ENCODE peak calls at places on chromosomes 7 and 10, in nine cellular contexts. One of them, this sample, is unnamed.

GRCh38 chr7:73451780-73452398 is 18.3 kb downstream of the FZD9 start:
- DNase-seq in COR-L47: peak
- DNase-seq in choroid plexus epithelial cell: peak
- DNase-seq in smooth muscle cell of the brain vasculature: no peak
- DNase-seq in NCI-H1092: peak
- DNase-seq in caudate nucleus: no peak
- DNase-seq in GM04503: no peak
- DNase-seq in left lung: no peak
- DNase-seq in HT1080: peak
- DNase-seq in this sample: peak

GRCh38 chr7:112986256-112987031 is 100.2 kb downstream of the GPR85 start:
- DNase-seq in NCI-H1092: no peak
- DNase-seq in HT1080: peak
- DNase-seq in COR-L47: no peak
- DNase-seq in GM04503: peak
- DNase-seq in left lung: no peak
- DNase-seq in smooth muscle cell of the brain vasculature: no peak
- DNase-seq in caudate nucleus: no peak
- DNase-seq in choroid plexus epithelial cell: peak
- DNase-seq in this sample: no peak

GRCh38 chr10:96387601-96388000 is 28.8 kb upstream of the OPALIN start:
- DNase-seq in GM04503: peak
- DNase-seq in COR-L47: no peak
- DNase-seq in HT1080: no peak
- DNase-seq in caudate nucleus: no peak
- DNase-seq in left lung: no peak
- DNase-seq in smooth muscle cell of the brain vasculature: no peak
- DNase-seq in choroid plexus epithelial cell: no peak
- DNase-seq in NCI-H1092: no peak
- DNase-seq in this sample: no peak

GRCh38 chr10:94116848-94117247 is 123.1 kb downstream of the PLCE1 start:
- DNase-seq in choroid plexus epithelial cell: no peak
- DNase-seq in smooth muscle cell of the brain vasculature: no peak
- DNase-seq in COR-L47: no peak
- DNase-seq in left lung: no peak
- DNase-seq in GM04503: no peak
- DNase-seq in NCI-H1092: no peak
- DNase-seq in caudate nucleus: no peak
- DNase-seq in HT1080: no peak
- DNase-seq in this sample: no peak

GRCh38 chr7:29265208-29265923 is 70.8 kb downstream of the CHN2 start:
- DNase-seq in left lung: no peak
- DNase-seq in COR-L47: no peak
- DNase-seq in NCI-H1092: no peak
- DNase-seq in HT1080: peak
- DNase-seq in GM04503: no peak
- DNase-seq in caudate nucleus: no peak
- DNase-seq in smooth muscle cell of the brain vasculature: no peak
- DNase-seq in choroid plexus epithelial cell: peak
- DNase-seq in this sample: no peak

GRCh38 chr7:124460555-124460954 is 305.0 kb downstream of the GPR37 start:
- DNase-seq in choroid plexus epithelial cell: no peak
- DNase-seq in NCI-H1092: no peak
- DNase-seq in HT1080: no peak
- DNase-seq in left lung: no peak
- DNase-seq in COR-L47: no peak
- DNase-seq in smooth muscle cell of the brain vasculature: no peak
- DNase-seq in caudate nucleus: no peak
- DNase-seq in GM04503: no peak
- DNase-seq in this sample: no peak

GRCh38 chr7:97851725-97852124 is 20.5 kb downstream of the ASNS start:
- DNase-seq in smooth muscle cell of the brain vasculature: no peak
- DNase-seq in left lung: no peak
- DNase-seq in HT1080: no peak
- DNase-seq in COR-L47: no peak
- DNase-seq in NCI-H1092: no peak
- DNase-seq in choroid plexus epithelial cell: peak
- DNase-seq in GM04503: peak
- DNase-seq in caudate nucleus: no peak
- DNase-seq in this sample: no peak

GRCh38 chr10:30247704-30248103 is 101.4 kb downstream of the MTPAP start:
- DNase-seq in HT1080: peak
- DNase-seq in caudate nucleus: no peak
- DNase-seq in choroid plexus epithelial cell: no peak
- DNase-seq in COR-L47: no peak
- DNase-seq in NCI-H1092: no peak
- DNase-seq in GM04503: no peak
- DNase-seq in left lung: no peak
- DNase-seq in smooth muscle cell of the brain vasculature: no peak
- DNase-seq in this sample: no peak

This sample was measured in NCI-H2227 treated with DMSO at 0.1 percent for 48 hours.